ENCODE peak calls at places on chromosome 21, in seven cellular contexts. M, T, R, N, X, Q and J are unnamed samples.

GRCh38 chr21:41374867-41375533 is 13.2 kb downstream of the MX2 start:
- DNase-seq in M (no peak), T (no peak), R (no peak), N (no peak), X (no peak), Q (no peak), J (no peak)

GRCh38 chr21:32748529-32748928 is 20.7 kb upstream of the SYNJ1 start:
- DNase-seq in M (no peak), T (no peak), R (no peak), N (no peak), X (no peak), Q (no peak), J (no peak)

GRCh38 chr21:44980562-44981489 is 41.0 kb downstream of the SLX9 start:
- DNase-seq in M (no peak), T (no peak), R (no peak), N (no peak), X (no peak), Q (no peak), J (no peak)

GRCh38 chr21:41071410-41071809 is 96.5 kb upstream of the BACE2 start:
- DNase-seq in M (no peak), T (peak; percentile 4), R (no peak), N (no peak), X (no peak), Q (peak; percentile 13), J (no peak)

GRCh38 chr21:44817506-44817880 is 369 bp downstream of the SUMO3 start:
- DNase-seq in M (peak; percentile 67), T (peak; percentile 82), R (peak; percentile 95), N (peak; percentile 96), X (peak; percentile 88), Q (peak; percentile 64), J (peak; percentile 61)

GRCh38 chr21:41768371-41769042 is 1.7 kb upstream of the RIPK4 start:
- DNase-seq in M (no peak), T (peak; percentile 67), R (peak; percentile 94), N (peak; percentile 93), X (no peak), Q (peak; percentile 53), J (no peak)

GRCh38 chr21:16418663-16419062 is 688.9 kb downstream of the USP25 start:
- DNase-seq in M (no peak), T (no peak), R (no peak), N (no peak), X (no peak), Q (no peak), J (no peak)

GRCh38 chr21:43772368-43772870 is 3.7 kb downstream of the CSTB start:
- DNase-seq in M (no peak), T (no peak), R (no peak), N (no peak), X (no peak), Q (no peak), J (no peak)

GRCh38 chr21:39362733-39363132 is 13.8 kb upstream of the HMGN1 start:
- DNase-seq in M (no peak), T (no peak), R (no peak), N (no peak), X (no peak), Q (no peak), J (no peak)

GRCh38 chr21:24514081-24514733 is 1093.1 kb downstream of the MRPL39 start:
- DNase-seq in M (peak; percentile 23), T (peak; percentile 7), R (no peak), N (no peak), X (no peak), Q (peak; percentile 80), J (no peak)

GRCh38 chr21:42661688-42662429 is 8.4 kb downstream of the PDE9A start:
- DNase-seq in M (peak; percentile 29), T (no peak), R (no peak), N (no peak), X (no peak), Q (no peak), J (no peak)